ENCODE peak calls at places on chromosome X, in four cellular contexts. W is KBM-7; E is stimulated activated CD4-positive, alpha-beta T cell treated with anti-CD3 and anti-CD28 coated beads, TNF-alpha, amount 100 ng/mL, for 4 hours; S is Right ventricle myocardium superior. M is an unnamed sample.

GRCh38 chrX:13690836-13691235 is 1.9 kb downstream of the RAB9A start:
- DNase-seq in E (no peak), S (no peak), W (no peak), M (no peak)

GRCh38 chrX:42540150-42540549 is 237.8 kb downstream of the PPP1R2C start:
- DNase-seq in E (no peak), W (no peak), S (no peak), M (no peak)

GRCh38 chrX:66815227-66815626 is 176.3 kb upstream of the EDA2R start:
- DNase-seq in S (no peak), W (no peak), E (no peak), M (no peak)

GRCh38 chrX:6678313-6678712 is 143.4 kb upstream of the VCX3A start:
- DNase-seq in E (no peak), S (no peak), W (no peak), M (no peak)

GRCh38 chrX:134642394-134642793 is 15.9 kb downstream of the PLAC1 start:
- DNase-seq in W (no peak), E (no peak), S (no peak), M (no peak)

GRCh38 chrX:33183366-33183765 is 28.0 kb downstream of the DMD start:
- DNase-seq in S (peak), W (no peak), E (no peak), M (no peak)

GRCh38 chrX:20459410-20460350 is 193.0 kb upstream of the RPS6KA3 start:
- DNase-seq in S (no peak), E (no peak), W (no peak), M (no peak)

GRCh38 chrX:85590638-85591037 is 211.2 kb upstream of the POF1B start:
- DNase-seq in W (no peak), S (no peak), E (no peak), M (no peak)

GRCh38 chrX:125826080-125826479 is 340.0 kb downstream of the DCAF12L2 start:
- DNase-seq in E (no peak), S (no peak), W (peak), M (no peak)

GRCh38 chrX:54529166-54529558 is 857 bp upstream of the GNL3L start:
- DNase-seq in W (no peak), E (no peak), S (no peak), M (no peak)

GRCh38 chrX:57918750-57919436 is 8.6 kb upstream of the ZXDA start:
- DNase-seq in S (peak), W (peak), E (no peak), M (no peak)

GRCh38 chrX:63751481-63751880 is 33.5 kb downstream of the ARHGEF9 start:
- DNase-seq in W (no peak), S (no peak), E (no peak), M (no peak)

GRCh38 chrX:65601530-65602281 is 65.7 kb upstream of the MSN start:
- DNase-seq in E (no peak), S (peak), W (peak), M (peak)

GRCh38 chrX:70422886-70423336 is at the start of gene GDPD2:
- DNase-seq in E (no peak), S (no peak), W (peak), M (no peak)

GRCh38 chrX:74781507-74782034 is 143.7 kb downstream of the NEXMIF start:
- DNase-seq in W (no peak), E (no peak), S (no peak), M (no peak)

GRCh38 chrX:40171513-40172168 is 73.9 kb upstream of the BCOR start:
- DNase-seq in E (no peak), S (peak), W (peak), M (no peak)

GRCh38 chrX:133575501-133575900 is 160.2 kb upstream of the GPC4 start:
- DNase-seq in W (no peak), S (no peak), E (no peak), M (no peak)

GRCh38 chrX:45850775-45851433 is 650.2 kb upstream of the DIPK2B start:
- DNase-seq in W (peak), E (peak), S (peak), M (peak)

GRCh38 chrX:118325453-118325852 is 20.5 kb upstream of the WDR44 start:
- DNase-seq in W (peak), E (no peak), S (no peak), M (no peak)

GRCh38 chrX:134999469-134999868 is 8.7 kb downstream of the SMIM10 start:
- DNase-seq in E (no peak), W (peak), S (no peak), M (no peak)

GRCh38 chrX:41734530-41734929 is 10.5 kb downstream of the GPR82 start:
- DNase-seq in W (peak), E (no peak), S (no peak), M (no peak)

GRCh38 chrX:115147220-115147619 is 42.0 kb upstream of the RBMXL3 start:
- DNase-seq in S (no peak), E (no peak), W (peak), M (no peak)

GRCh38 chrX:1165535-1166196 is 46.8 kb downstream of the CRLF2 start:
- DNase-seq in W (peak), E (no peak), S (no peak), M (no peak)

GRCh38 chrX:132467029-132467428 is 21.8 kb downstream of the MBNL3 start:
- DNase-seq in E (no peak), S (no peak), W (no peak), M (no peak)

GRCh38 chrX:34859191-34859590 is 83.4 kb upstream of the FAM47B start:
- DNase-seq in S (no peak), E (no peak), W (no peak), M (no peak)

GRCh38 chrX:25721564-25721963 is 416.6 kb upstream of the MAGEB18 start:
- DNase-seq in S (no peak), W (peak), E (no peak), M (no peak)

GRCh38 chrX:35439042-35439639 is 359.0 kb upstream of the MAGEB16 start:
- DNase-seq in E (no peak), S (no peak), W (no peak), M (no peak)

GRCh38 chrX:46180258-46180687 is 364.9 kb downstream of the ZNF674 start:
- DNase-seq in W (peak), S (no peak), E (no peak), M (no peak)

GRCh38 chrX:32010157-32010656 is 938.4 kb upstream of the FTHL17 start:
- DNase-seq in E (no peak), S (no peak), W (no peak), M (no peak)

GRCh38 chrX:118459494-118459893 is 36.1 kb upstream of the DOCK11 start:
- DNase-seq in S (no peak), E (no peak), W (peak), M (no peak)

GRCh38 chrX:106964290-106964689 is 35.7 kb downstream of the MORC4 start:
- DNase-seq in W (no peak), E (no peak), S (no peak), M (no peak)

M was measured in stimulated activated effector memory CD8-positive, alpha-beta T cell treated with anti-CD3 and anti-CD28 coated beads, Interleukin-12 subunit alpha, Interleukin-12 subunit beta, amount 100 ng/mL, for 72 hours.